ENCODE peak calls at places on chromosomes 1 and 21, in ten cellular contexts. M is renal cortical epithelial cell; Z is H54; R is stimulated activated naive CD4-positive, alpha-beta T cell; D is brain pericyte; A is cardiac muscle cell; V is fibroblast of gingiva; I is activated T-helper 1 cell treated with Interleukin-2 at 50 U/mL for 16 hours; P is stimulated activated CD8-positive, alpha-beta memory T cell treated with anti-CD3 and anti-CD28 coated beads, Interleukin-15, amount 100 ng/mL, for 24 hours; C is AG08395. H is an unnamed sample.

GRCh38 chr21:29208666-29209059 is 78.2 kb downstream of the MAP3K7CL start:
- DNase-seq in R (no peak), D (no peak), C (peak), V (peak), A (no peak), M (no peak), P (no peak), Z (no peak), I (no peak), H (no peak)

GRCh38 chr21:29511076-29511475 is 212.4 kb downstream of the BACH1 start:
- DNase-seq in M (no peak), I (no peak), Z (no peak), V (peak), C (peak), R (no peak), A (no peak), P (no peak), D (no peak), H (no peak)

GRCh38 chr21:22352088-22352487 is 1353.9 kb downstream of the NCAM2 start:
- DNase-seq in P (no peak), Z (no peak), I (no peak), V (no peak), M (no peak), A (no peak), R (no peak), D (no peak), C (no peak), H (peak)

GRCh38 chr1:30332100-30333094 is 391.0 kb downstream of the MATN1 start:
- DNase-seq in R (no peak), P (no peak), A (peak), C (no peak), Z (no peak), I (no peak), V (no peak), D (no peak), M (no peak), H (no peak)

GRCh38 chr1:92317836-92318493 is 19.1 kb downstream of the RPAP2 start:
- DNase-seq in M (no peak), Z (no peak), D (no peak), P (no peak), I (no peak), C (no peak), R (no peak), V (no peak), A (no peak), H (no peak)

GRCh38 chr1:112729909-112730308 is 14.8 kb upstream of the PPM1J start:
- DNase-seq in P (no peak), C (no peak), M (no peak), Z (no peak), A (no peak), D (no peak), V (no peak), I (no peak), R (no peak), H (no peak)

GRCh38 chr1:62271137-62271536 is 48.1 kb downstream of the KANK4 start:
- DNase-seq in A (no peak), Z (no peak), P (no peak), R (no peak), D (no peak), V (no peak), M (no peak), I (no peak), C (no peak), H (no peak)

GRCh38 chr1:61636814-61637213 is 88.1 kb downstream of the TM2D1 start:
- DNase-seq in I (no peak), R (no peak), P (no peak), M (peak), V (no peak), A (no peak), D (no peak), C (no peak), Z (no peak), H (no peak)

GRCh38 chr21:46350571-46350970 is 26.6 kb downstream of the PCNT start:
- DNase-seq in V (no peak), M (no peak), C (no peak), I (no peak), A (no peak), P (no peak), R (no peak), Z (no peak), D (no peak), H (no peak)

GRCh38 chr21:43861716-43862115 is 3.3 kb upstream of the AGPAT3 start:
- DNase-seq in C (no peak), V (no peak), I (no peak), R (no peak), Z (no peak), M (no peak), P (no peak), D (no peak), A (no peak), H (no peak)

GRCh38 chr1:170836146-170836545 is 99.2 kb upstream of the MROH9 start:
- DNase-seq in V (peak), C (peak), P (no peak), D (no peak), R (no peak), I (no peak), M (peak), A (no peak), Z (no peak), H (no peak)

GRCh38 chr1:243234978-243235657 is 20.0 kb downstream of the CEP170 start:
- DNase-seq in V (peak), D (no peak), C (no peak), P (no peak), A (no peak), R (no peak), Z (no peak), I (no peak), M (no peak), H (peak)

GRCh38 chr1:233105225-233105624 is 154.8 kb downstream of the NTPCR start:
- DNase-seq in P (no peak), Z (no peak), I (no peak), M (no peak), C (peak), V (peak), D (no peak), R (no peak), A (no peak), H (peak)

GRCh38 chr1:240294566-240294965 is 202.9 kb downstream of the FMN2 start:
- DNase-seq in D (no peak), M (no peak), P (no peak), A (peak), R (no peak), V (no peak), C (no peak), I (no peak), Z (no peak), H (no peak)

GRCh38 chr1:8862528-8862927 is 16.0 kb downstream of the ENO1 start:
- DNase-seq in C (no peak), P (no peak), A (no peak), M (no peak), R (peak), I (peak), V (no peak), Z (no peak), D (no peak), H (no peak)

GRCh38 chr1:29322861-29323585 is 86.7 kb downstream of the PTPRU start:
- DNase-seq in M (no peak), Z (no peak), R (no peak), D (no peak), I (no peak), V (no peak), P (no peak), A (no peak), C (no peak), H (no peak)

GRCh38 chr1:65247419-65248359 is 61.7 kb upstream of the DNAJC6 start:
- DNase-seq in I (no peak), R (no peak), M (peak), P (no peak), D (no peak), Z (no peak), A (peak), C (peak), V (peak), H (peak)

GRCh38 chr1:106063510-106063909 is 993.0 kb upstream of the PRMT6 start:
- DNase-seq in R (no peak), V (no peak), P (no peak), D (no peak), M (no peak), A (no peak), Z (no peak), I (no peak), C (no peak), H (no peak)

GRCh38 chr1:95309031-95309459 is 75.0 kb downstream of the RWDD3 start:
- DNase-seq in C (peak), A (peak), R (no peak), V (peak), D (no peak), M (peak), I (no peak), P (no peak), Z (peak), H (peak)

GRCh38 chr21:38847556-38847955 is 41.8 kb downstream of the ETS2 start:
- DNase-seq in I (no peak), A (no peak), R (no peak), P (no peak), Z (no peak), C (no peak), D (no peak), V (peak), M (no peak), H (peak)

GRCh38 chr1:6944434-6944833 is 159.2 kb downstream of the CAMTA1 start:
- DNase-seq in I (no peak), A (no peak), Z (no peak), V (no peak), R (no peak), P (no peak), D (no peak), C (no peak), M (no peak), H (no peak)

GRCh38 chr1:36175137-36176095 is 19.5 kb downstream of the MAP7D1 start:
- DNase-seq in R (no peak), D (no peak), Z (no peak), A (peak), C (peak), P (no peak), I (no peak), M (peak), V (peak), H (no peak)

GRCh38 chr21:15034126-15034848 is 30.5 kb downstream of the NRIP1 start:
- DNase-seq in V (peak), C (peak), M (peak), D (peak), Z (no peak), R (no peak), A (peak), I (no peak), P (no peak), H (peak)

GRCh38 chr21:32331444-32332305 is 33.0 kb downstream of the MRAP start:
- DNase-seq in V (no peak), Z (no peak), P (no peak), I (no peak), C (no peak), R (no peak), D (no peak), A (no peak), M (no peak), H (no peak)

GRCh38 chr1:234188454-234188792 is 184.8 kb upstream of the COA6 start:
- DNase-seq in Z (no peak), I (no peak), V (no peak), A (no peak), C (no peak), R (no peak), M (peak), D (no peak), P (no peak), H (peak)

GRCh38 chr1:46489638-46490602 is at the start of gene DMBX1:
- DNase-seq in P (no peak), Z (peak), C (peak), R (no peak), D (no peak), A (peak), V (no peak), M (no peak), I (no peak), H (peak)

GRCh38 chr1:215543191-215543606 is 23.9 kb upstream of the KCTD3 start:
- DNase-seq in Z (no peak), C (peak), A (no peak), V (peak), D (no peak), P (no peak), I (no peak), M (peak), R (no peak), H (peak)

GRCh38 chr1:12034381-12034801 is 15.1 kb downstream of the MIIP start:
- DNase-seq in I (no peak), V (peak), R (no peak), P (no peak), Z (no peak), A (no peak), D (no peak), M (peak), C (no peak), H (no peak)

GRCh38 chr1:6448749-6449631 is 17.0 kb downstream of the TNFRSF25 start:
- DNase-seq in I (no peak), V (no peak), C (no peak), M (no peak), A (peak), R (peak), P (no peak), Z (no peak), D (no peak), H (peak)

GRCh38 chr1:70556541-70556940 is 145.5 kb downstream of the CTH start:
- DNase-seq in D (no peak), M (no peak), V (no peak), I (no peak), C (no peak), R (no peak), A (no peak), P (no peak), Z (no peak), H (no peak)

GRCh38 chr1:223155153-223155552 is 12.1 kb upstream of the TLR5 start:
- DNase-seq in M (no peak), D (no peak), R (no peak), P (no peak), Z (no peak), C (no peak), I (no peak), A (no peak), V (no peak), H (no peak)